ENCODE peak calls at places on chromosomes 4 and X, in six cellular contexts. C, S, D, N, L and T are unnamed samples.

GRCh38 chr4:114108869-114109268 is 129.4 kb upstream of the ARSJ start:
- DNase-seq in C (peak; percentile 35), L (no peak), N (no peak), D (peak; percentile 22), S (no peak), T (no peak)

GRCh38 chr4:103046416-103047290 is 27.1 kb upstream of the SLC9B1 start:
- DNase-seq in S (peak; percentile 16), C (peak; percentile 53), D (peak; percentile 19), N (peak; percentile 14), L (no peak), T (peak; percentile 38)

GRCh38 chrX:7689791-7690412 is 153.1 kb upstream of the VCX start:
- DNase-seq in N (no peak), L (no peak), C (no peak), D (no peak), S (no peak), T (no peak)

GRCh38 chr4:7156273-7157139 is 35.8 kb upstream of the SORCS2 start:
- DNase-seq in D (no peak), C (peak; percentile 22), L (peak; percentile 41), S (no peak), N (peak; percentile 26), T (no peak)

GRCh38 chrX:153474718-153475117 is 4.3 kb upstream of the HAUS7 start:
- DNase-seq in N (no peak), S (peak; percentile 36), C (peak; percentile 74), L (peak; percentile 71), D (no peak), T (no peak)

GRCh38 chr4:73761856-73762255 is 21.5 kb downstream of the CXCL8 start:
- DNase-seq in N (no peak), D (no peak), L (no peak), C (no peak), S (no peak), T (no peak)

GRCh38 chrX:12747433-12747832 is 43.8 kb upstream of the PRPS2 start:
- DNase-seq in N (no peak), L (no peak), C (no peak), D (no peak), S (no peak), T (no peak)

GRCh38 chr4:15584785-15585184 is 70.4 kb downstream of the FBXL5 start:
- DNase-seq in S (no peak), C (no peak), L (no peak), D (no peak), N (no peak), T (no peak)

GRCh38 chr4:11009281-11009680 is 324.7 kb upstream of the CLNK start:
- DNase-seq in C (no peak), D (no peak), N (no peak), L (no peak), S (no peak), T (no peak)

GRCh38 chrX:137748827-137749226 is 182.9 kb downstream of the ZIC3 start:
- DNase-seq in N (no peak), C (no peak), L (no peak), S (no peak), D (no peak), T (no peak)